ENCODE peak calls at places on chromosomes 11 and 22, in six cellular contexts. D is tibial nerve; T is CD4-positive, CD25-positive, alpha-beta regulatory T cell; F is fibroblast of lung; G is Panc1; B is colonic mucosa. U is an unnamed sample.

GRCh38 chr22:38347944-38348750 is 30.9 kb upstream of the CSNK1E start:
- DNase-seq in D (no peak), T (no peak), F (no peak), G (no peak), B (no peak), U (no peak)

GRCh38 chr11:12724301-12725046 is 50.3 kb downstream of the TEAD1 start:
- DNase-seq in D (peak; percentile 89), T (no peak), F (peak; percentile 96), G (no peak), B (peak; percentile 94), U (peak; percentile 60)

GRCh38 chr11:116162541-116163230 is 610.1 kb downstream of the BUD13 start:
- DNase-seq in D (no peak), T (no peak), F (no peak), G (no peak), B (no peak), U (peak; percentile 27)

GRCh38 chr22:27641049-27641790 is 160.3 kb downstream of the MN1 start:
- DNase-seq in D (no peak), T (no peak), F (no peak), G (no peak), B (no peak), U (no peak)

GRCh38 chr11:111698852-111699559 is 67.2 kb downstream of the PPP2R1B start:
- DNase-seq in D (no peak), T (no peak), F (peak; percentile 53), G (no peak), B (no peak), U (no peak)

GRCh38 chr22:46150615-46151423 is 493 bp downstream of the PPARA start:
- DNase-seq in D (no peak), T (peak; percentile 52), F (no peak), G (no peak), B (peak; percentile 52), U (peak; percentile 58)

GRCh38 chr11:120715239-120715638 is 203.7 kb downstream of the GRIK4 start:
- DNase-seq in D (no peak), T (no peak), F (peak; percentile 28), G (no peak), B (no peak), U (peak; percentile 24)

GRCh38 chr11:35141538-35141937 is 2.6 kb downstream of the CD44 start:
- DNase-seq in D (peak; percentile 52), T (no peak), F (no peak), G (no peak), B (peak; percentile 88), U (no peak)

GRCh38 chr22:22019659-22020424 is 37.3 kb upstream of the TOP3B start:
- DNase-seq in D (no peak), T (no peak), F (no peak), G (no peak), B (no peak), U (no peak)

GRCh38 chr11:10918698-10919097 is 60.8 kb upstream of the ZBED5 start:
- DNase-seq in D (no peak), T (no peak), F (no peak), G (no peak), B (no peak), U (no peak)

GRCh38 chr11:9851366-9851765 is 187.5 kb downstream of the SWAP70 start:
- DNase-seq in D (no peak), T (no peak), F (no peak), G (no peak), B (no peak), U (no peak)

GRCh38 chr11:65129649-65130441 is 4.5 kb downstream of the SYVN1 start:
- DNase-seq in D (no peak), T (no peak), F (no peak), G (no peak), B (no peak), U (no peak)

DNA sequence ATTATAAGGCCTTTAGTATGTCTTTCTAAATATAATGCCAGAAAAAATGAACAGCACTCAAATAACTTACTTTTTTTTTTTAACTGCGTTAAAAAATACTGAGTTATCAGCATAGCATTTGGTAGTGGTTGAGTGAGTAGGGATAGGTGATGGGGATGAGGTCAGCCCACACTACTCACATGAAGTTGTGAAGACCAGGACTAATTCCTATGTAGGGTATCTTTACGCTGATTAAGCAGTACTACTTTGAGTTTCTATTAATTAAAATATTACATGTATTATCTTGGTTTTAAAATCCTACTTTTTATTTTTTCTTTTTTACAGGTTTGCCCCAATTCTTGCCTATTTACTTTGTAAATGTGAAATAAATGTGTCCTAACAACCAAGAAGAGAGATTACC is 13.5 kb downstream of the PHF21A start:
- DNase-seq in D (no peak), T (no peak), F (no peak), G (no peak), B (no peak), U (no peak)
- H3K4me3 ChIP-seq in D (no peak overlapping the region), T (no peak overlapping the region), F (no peak overlapping the region), G (no peak overlapping the region), B (no peak overlapping the region), U (no peak overlapping the region)

DNA sequence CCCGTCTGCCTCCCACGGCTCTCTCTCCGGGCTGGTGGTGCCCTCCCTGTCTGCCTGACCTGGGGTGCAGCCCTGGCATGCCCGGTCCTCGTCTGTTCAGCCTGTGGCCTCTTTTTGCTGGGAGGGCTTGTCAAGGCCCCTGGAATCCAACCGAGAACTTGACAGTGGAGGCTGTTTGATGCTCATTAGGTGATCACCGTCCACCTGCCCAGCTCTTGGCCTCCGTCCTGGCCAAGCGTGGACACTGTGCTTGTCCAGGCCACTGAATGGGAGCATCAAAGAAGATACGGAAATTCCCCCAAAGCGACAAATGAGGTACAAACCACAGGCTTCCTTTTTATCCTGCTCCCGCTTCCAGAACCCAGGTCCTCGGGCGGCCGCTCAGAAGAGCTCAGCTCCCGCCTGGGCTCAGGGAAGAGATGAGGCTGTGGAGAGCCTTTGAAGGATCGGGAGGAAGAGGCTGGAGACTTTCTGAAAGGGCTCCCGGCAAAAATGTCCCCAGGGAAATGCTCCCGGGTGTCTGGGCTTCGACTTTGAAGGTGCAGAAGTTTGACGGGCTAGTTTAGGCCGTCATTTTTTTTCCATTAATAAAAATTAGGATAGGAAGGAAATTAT is 1273.9 kb downstream of the BRD1 start:
- DNase-seq in D (no peak), T (no peak), F (no peak), G (no peak), B (no peak), U (no peak)
- H3K9me3 ChIP-seq in D (no peaks in the 10 kb centered on the region), T (no peaks in the 10 kb centered on the region), F (no peaks in the 10 kb centered on the region), G (no peaks in the 10 kb centered on the region), B (no peaks in the 10 kb centered on the region), U (no peaks in the 10 kb centered on the region)

GRCh38 chr11:77789061-77789730 is 31.3 kb downstream of the RSF1 start:
- DNase-seq in D (no peak), T (no peak), F (no peak), G (no peak), B (no peak), U (no peak)
- H3K4me3 ChIP-seq in D (no peak overlapping the region), T (no peak overlapping the region), F (no peak overlapping the region), G (no peak overlapping the region), B (no peak overlapping the region), U (no peak overlapping the region)

DNA sequence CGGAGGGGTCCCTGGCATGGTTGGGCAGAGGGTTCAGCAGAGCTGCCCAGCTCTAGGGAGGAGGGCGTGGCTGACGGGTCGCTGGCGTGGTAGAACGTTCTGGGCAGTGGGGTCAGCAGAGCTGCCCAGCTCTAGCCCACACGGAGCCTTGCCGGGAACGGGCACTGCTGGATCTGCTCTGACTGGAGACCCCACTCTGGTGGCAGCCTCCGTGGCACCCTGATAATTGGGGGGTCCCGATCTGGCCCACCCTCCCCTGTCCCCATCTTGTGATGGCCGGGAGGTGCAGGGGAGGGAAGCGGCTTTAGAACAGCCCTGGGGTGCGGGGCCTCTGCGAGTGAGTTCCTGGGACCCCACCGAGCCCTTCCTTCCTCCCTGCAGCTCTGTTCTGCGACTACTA is 21.9 kb downstream of the MUC5AC start:
- DNase-seq in D (no peak), T (no peak), F (no peak), G (no peak), B (no peak), U (no peak)
- H3K9me3 ChIP-seq in D (no peaks in the 10 kb centered on the region), T (no peaks in the 10 kb centered on the region), F (peaks cover 3% of the 10 kb centered on the region), G (no peaks in the 10 kb centered on the region), B (no peaks in the 10 kb centered on the region), U (no peaks in the 10 kb centered on the region)

GRCh38 chr11:124763156-124763947 is 1.3 kb upstream of the ESAM start:
- DNase-seq in D (peak; percentile 87), T (peak; percentile 76), F (peak; percentile 66), G (no peak), B (peak; percentile 94), U (peak; percentile 80)
- H3K4me3 ChIP-seq in D (peak overlapping the region; percentile 28), T (peak overlapping the region; percentile 60), F (peak overlapping the region; percentile 9), G (peak overlapping the region; percentile 59), B (peak overlapping the region; percentile 59), U (peak overlapping the region; percentile 53)

U was measured in HAP-1.